ENCODE peak calls at places on chromosomes 13 and 19, in eight cellular contexts. F is testis, B is left ventricle myocardium inferior, N is IMR-90, K is astrocyte of the spinal cord, D is fibroblast of lung, A is fibroblast of the aortic adventitia, I is osteocyte. S is an unnamed sample.

GRCh38 chr13:99275093-99275469 is 16.9 kb upstream of the GPR18 start:
- DNase-seq in A (peak; percentile 54), I (no peak), B (no peak), D (peak; percentile 92), N (peak; percentile 84), K (peak; percentile 87), F (no peak), S (no peak)

GRCh38 chr19:57338798-57339378 is 12.2 kb upstream of the ZNF304 start:
- DNase-seq in B (no peak), F (no peak), N (peak; percentile 66), I (no peak), A (peak; percentile 27), K (no peak), D (peak; percentile 22), S (no peak)

GRCh38 chr19:49361438-49362047 is 673 bp downstream of the TEAD2 start:
- DNase-seq in D (peak; percentile 82), N (peak; percentile 80), F (peak; percentile 71), I (peak; percentile 92), B (peak; percentile 85), K (peak; percentile 89), A (peak; percentile 81), S (peak; percentile 87)

GRCh38 chr19:38989066-38989605 is 13.6 kb upstream of the FBXO17 start:
- DNase-seq in N (no peak), K (peak; percentile 7), A (peak; percentile 17), F (peak; percentile 15), B (no peak), I (no peak), D (peak; percentile 31), S (no peak)

GRCh38 chr13:44902793-44903192 is 86.5 kb downstream of the NUFIP1 start:
- DNase-seq in F (no peak), A (no peak), N (no peak), D (no peak), I (no peak), K (no peak), B (no peak), S (no peak)

GRCh38 chr19:28224441-28224840 is 988.5 kb downstream of the UQCRFS1 start:
- DNase-seq in D (peak; percentile 14), N (no peak), K (no peak), F (no peak), A (no peak), I (no peak), B (no peak), S (no peak)

GRCh38 chr13:79860757-79861156 is 379.8 kb downstream of the NDFIP2 start:
- DNase-seq in A (no peak), K (no peak), D (no peak), N (no peak), F (no peak), B (no peak), I (no peak), S (no peak)

GRCh38 chr13:81540777-81541176 is 1199.9 kb upstream of the SPRY2 start:
- DNase-seq in A (no peak), D (no peak), N (no peak), B (no peak), K (peak; percentile 18), F (no peak), I (no peak), S (no peak)

GRCh38 chr19:40565355-40565754 is 11.3 kb upstream of the SHKBP1 start:
- DNase-seq in I (no peak), F (no peak), B (no peak), D (no peak), A (no peak), K (no peak), N (no peak), S (no peak)

GRCh38 chr13:89401209-89401810 is 1730.1 kb downstream of the SLITRK5 start:
- DNase-seq in I (no peak), D (peak; percentile 74), A (peak; percentile 81), N (peak; percentile 73), K (peak; percentile 80), F (no peak), B (no peak), S (no peak)

GRCh38 chr19:37950471-37951175 is 43.6 kb downstream of the SIPA1L3 start:
- DNase-seq in I (no peak), A (no peak), D (no peak), B (no peak), K (no peak), N (no peak), F (no peak), S (no peak)

GRCh38 chr13:112444416-112445399 is 68.6 kb downstream of the SPACA7 start:
- DNase-seq in D (no peak), A (no peak), N (no peak), F (peak; percentile 8), B (no peak), K (no peak), I (peak; percentile 83), S (peak; percentile 68)

GRCh38 chr19:48618278-48618915 is 581 bp downstream of the RPL18 start:
- DNase-seq in F (no peak), D (no peak), K (no peak), I (no peak), B (no peak), A (no peak), N (no peak), S (no peak)

GRCh38 chr13:99305180-99305965 is 1.8 kb downstream of the GPR183 start:
- DNase-seq in D (no peak), B (no peak), K (no peak), I (no peak), A (no peak), F (no peak), N (no peak), S (no peak)

GRCh38 chr13:86765462-86765861 is 905.7 kb upstream of the SLITRK5 start:
- DNase-seq in I (no peak), B (no peak), D (no peak), F (no peak), N (no peak), A (no peak), K (no peak), S (no peak)

GRCh38 chr13:40288259-40288658 is 378.2 kb downstream of the FOXO1 start:
- DNase-seq in I (no peak), D (no peak), F (no peak), A (no peak), N (no peak), B (no peak), K (no peak), S (no peak)

GRCh38 chr19:43934055-43934984 is 762 bp downstream of the ZNF45 start:
- DNase-seq in K (no peak), N (peak; percentile 10), A (peak; percentile 16), D (peak; percentile 8), I (no peak), F (no peak), B (no peak), S (no peak)

GRCh38 chr19:4431808-4432674 is 25.6 kb downstream of the UBXN6 start:
- DNase-seq in K (no peak), F (no peak), B (no peak), I (no peak), A (no peak), N (no peak), D (no peak), S (no peak)

DNA sequence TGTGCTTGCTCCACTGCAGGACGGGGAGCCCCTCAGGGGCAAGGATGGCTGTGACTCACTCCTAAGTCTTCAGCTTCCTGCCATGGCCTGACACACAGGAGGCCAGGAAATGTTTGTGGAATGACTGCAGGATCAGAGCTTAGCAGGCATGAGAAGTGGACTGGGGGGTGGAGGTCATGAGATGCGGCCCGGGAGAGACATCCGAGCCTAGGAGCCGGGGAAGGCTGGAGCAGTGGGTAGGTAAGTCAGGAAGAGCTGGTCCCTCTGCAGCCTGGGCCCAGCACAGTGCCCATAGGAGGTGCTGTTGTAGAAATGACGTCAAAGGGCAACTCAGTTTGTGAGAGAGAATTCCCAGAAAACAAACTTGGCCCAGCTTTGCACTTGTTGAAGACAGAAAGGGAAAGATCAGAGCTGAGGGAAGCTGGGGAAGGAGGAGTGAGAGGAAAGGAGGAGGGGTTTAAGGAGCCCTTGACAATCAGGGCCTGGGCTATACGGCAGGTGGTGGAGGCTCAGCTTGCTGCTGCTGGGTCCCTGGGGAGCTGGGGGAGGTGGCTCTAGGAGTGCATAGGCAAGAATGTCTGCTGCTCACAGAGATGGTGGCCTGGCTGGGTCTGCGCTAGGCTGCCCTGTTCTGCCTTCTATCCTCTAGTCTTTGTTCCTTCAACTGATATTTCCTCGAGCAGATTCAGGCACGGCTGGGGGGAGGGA is 18.5 kb downstream of the POU2F2 start:
- DNase-seq in D (peak; percentile 98), A (peak; percentile 94), I (no peak), B (no peak), F (no peak), K (peak; percentile 95), N (peak; percentile 99), S (no peak)
- TF ChIP-seq CTCF in D (peak; percentile 34), A (no peak), I (peak; percentile 52), B (no peak), F (no peak), K (peak; percentile 42), N (peak; percentile 47), S (no peak)

DNA sequence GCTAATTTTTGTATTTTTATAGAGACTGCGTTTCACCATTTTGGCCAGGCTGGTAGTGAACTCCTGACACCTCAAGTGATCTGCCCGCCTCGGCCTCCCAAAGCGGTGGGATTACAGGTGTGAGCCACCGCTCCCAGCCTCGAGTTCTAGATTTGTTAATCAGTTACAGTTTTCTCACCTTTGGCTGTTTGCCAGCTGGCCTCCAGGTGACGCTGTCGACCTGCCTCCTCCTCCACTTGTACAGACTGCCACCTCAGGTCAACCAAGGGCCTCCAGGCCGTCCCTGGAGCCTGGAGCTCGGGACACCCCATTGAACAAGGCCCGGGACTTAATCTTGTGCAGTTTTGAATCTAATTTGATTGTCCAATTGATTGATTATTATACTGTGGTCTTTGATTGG is 45.5 kb downstream of the IER2 start:
- DNase-seq in I (no peak), F (no peak), D (no peak), B (no peak), N (no peak), A (no peak), K (no peak), S (no peak)
- TF ChIP-seq CTCF in I (no peak), F (no peak), D (no peak), B (no peak), N (no peak), A (no peak), K (no peak), S (no peak)

DNA sequence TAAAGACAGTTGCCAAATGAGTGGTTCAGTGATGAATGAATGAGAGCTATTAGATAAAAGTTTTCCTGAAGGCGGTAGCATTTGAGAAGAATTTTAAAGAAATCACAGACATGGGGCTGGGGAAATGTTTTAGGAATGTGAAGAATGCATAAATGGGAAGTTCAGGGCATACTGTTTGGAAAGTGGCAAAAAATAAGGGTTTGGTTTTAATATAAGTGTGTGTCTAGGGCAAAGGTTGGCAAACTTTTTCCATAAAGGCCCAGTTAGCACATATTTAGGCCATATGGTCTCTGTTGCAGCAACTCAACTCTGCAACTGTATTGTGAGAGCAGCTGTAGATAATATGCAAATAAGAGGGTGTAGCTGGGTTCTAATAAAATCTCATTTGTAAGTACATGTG is 522.0 kb downstream of the DIAPH3 start:
- DNase-seq in N (no peak), I (no peak), K (no peak), A (peak; percentile 6), D (peak; percentile 41), F (no peak), B (no peak), S (no peak)
- TF ChIP-seq CTCF in N (no peak), I (no peak), K (no peak), A (no peak), D (no peak), F (no peak), B (no peak), S (no peak)

DNA sequence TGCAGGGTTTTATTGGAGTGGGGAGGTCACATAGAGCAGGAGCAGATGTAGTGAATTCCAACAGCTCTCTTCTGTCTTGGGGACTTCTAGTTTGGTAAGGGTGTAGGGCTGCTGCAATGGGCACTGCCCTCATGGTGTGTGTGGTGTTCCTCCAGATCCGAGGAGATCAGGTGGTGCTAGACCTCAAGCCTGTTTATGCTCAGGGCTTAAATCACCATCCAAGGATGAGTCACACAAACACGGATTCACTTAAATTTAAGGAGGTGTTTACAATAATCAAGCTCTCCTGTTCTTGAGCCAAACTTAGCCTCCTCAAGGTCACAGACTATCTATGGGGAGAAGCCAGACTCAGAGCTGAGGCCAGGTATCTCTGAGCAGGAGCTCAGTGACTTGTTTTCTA is 23.0 kb downstream of the HS6ST3 start:
- DNase-seq in F (no peak), N (no peak), A (no peak), K (no peak), B (no peak), I (no peak), D (no peak), S (no peak)
- TF ChIP-seq CTCF in F (no peak), N (no peak), A (no peak), K (no peak), B (no peak), I (no peak), D (no peak), S (no peak)

S was measured in left lung.